ENCODE peak calls at places on chromosomes 6 and 20, in ten cellular contexts. T, H, B, F, S, D, V, K, G and X are unnamed samples.

GRCh38 chr6:73951186-73951585 is 255.2 kb downstream of the CD109 start:
- DNase-seq in H (no peak), S (no peak), F (no peak), G (no peak), T (peak; percentile 35), B (no peak), K (no peak), D (no peak), V (no peak), X (no peak)

GRCh38 chr6:108622601-108623335 is 62.1 kb downstream of the FOXO3 start:
- DNase-seq in H (no peak), F (no peak), K (no peak), V (peak; percentile 45), T (no peak), D (peak; percentile 41), S (peak; percentile 68), B (peak; percentile 63), G (peak; percentile 90), X (no peak)

GRCh38 chr6:34346175-34347119 is 46.0 kb downstream of the NUDT3 start:
- DNase-seq in K (no peak), G (no peak), T (no peak), H (no peak), B (no peak), S (no peak), V (no peak), F (no peak), D (no peak), X (no peak)

GRCh38 chr6:11811644-11812264 is 33.2 kb upstream of the ADTRP start:
- DNase-seq in T (no peak), H (no peak), F (no peak), G (no peak), D (no peak), K (no peak), V (no peak), B (no peak), S (no peak), X (no peak)

GRCh38 chr6:170186006-170186908 is 104.6 kb downstream of the DLL1 start:
- DNase-seq in D (no peak), T (no peak), K (no peak), H (no peak), V (no peak), B (peak; percentile 1), F (no peak), S (no peak), G (no peak), X (no peak)

GRCh38 chr6:5626727-5627426 is 365.6 kb downstream of the FARS2 start:
- DNase-seq in S (no peak), B (no peak), F (no peak), D (no peak), V (no peak), T (no peak), G (no peak), K (no peak), H (no peak), X (no peak)

GRCh38 chr20:22908944-22909343 is 126.2 kb upstream of the SSTR4 start:
- DNase-seq in D (no peak), S (no peak), V (no peak), G (no peak), T (no peak), H (no peak), F (no peak), K (no peak), B (no peak), X (no peak)

GRCh38 chr6:87333591-87334181 is 4.6 kb upstream of the GJB7 start:
- DNase-seq in F (no peak), T (no peak), K (no peak), D (peak; percentile 42), H (no peak), G (peak; percentile 27), S (peak; percentile 8), B (no peak), V (no peak), X (no peak)

GRCh38 chr20:37686762-37687477 is 6.9 kb upstream of the CTNNBL1 start:
- DNase-seq in F (no peak), B (no peak), D (no peak), S (no peak), G (peak; percentile 24), K (no peak), V (no peak), T (peak; percentile 90), H (no peak), X (no peak)

GRCh38 chr6:136587527-136587926 is 37.3 kb upstream of the MAP7 start:
- DNase-seq in T (no peak), K (no peak), D (no peak), F (no peak), V (no peak), G (no peak), S (no peak), B (no peak), H (no peak), X (no peak)

GRCh38 chr6:37513155-37513554 is 13.5 kb upstream of the CCDC167 start:
- DNase-seq in K (no peak), B (no peak), T (no peak), G (no peak), H (no peak), F (no peak), D (no peak), V (no peak), S (no peak), X (no peak)

GRCh38 chr6:37514840-37515239 is 15.1 kb upstream of the CCDC167 start:
- DNase-seq in H (no peak), T (no peak), S (no peak), G (no peak), V (no peak), F (no peak), D (no peak), B (no peak), K (no peak), X (no peak)

GRCh38 chr6:37513576-37513975 is 13.9 kb upstream of the CCDC167 start:
- DNase-seq in T (no peak), H (no peak), G (no peak), F (no peak), D (no peak), V (no peak), B (no peak), S (no peak), K (no peak), X (no peak)

GRCh38 chr6:37515712-37516075 is 16.0 kb upstream of the CCDC167 start:
- DNase-seq in S (no peak), T (no peak), B (no peak), H (no peak), G (no peak), D (no peak), F (no peak), V (no peak), K (no peak), X (no peak)

DNA sequence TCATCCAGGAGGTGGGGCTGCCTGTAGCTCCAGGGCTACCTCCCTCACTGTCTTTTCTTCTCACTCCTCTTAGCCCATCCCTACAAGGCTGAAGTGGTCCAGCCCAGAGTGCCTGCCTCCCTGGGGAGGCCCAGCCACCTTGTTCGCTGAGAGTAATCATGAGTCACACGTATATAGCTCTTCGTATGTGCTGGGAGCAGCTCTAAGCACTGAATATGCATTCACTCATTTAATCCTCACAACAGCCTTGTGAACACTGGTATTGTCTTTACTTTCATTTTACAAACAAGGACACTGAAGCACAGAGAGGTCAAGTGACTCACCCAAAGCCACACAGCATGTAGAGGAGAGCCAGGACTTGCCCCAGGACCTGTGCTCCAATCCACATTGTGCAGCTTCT is 14.7 kb upstream of the CCDC167 start:
- DNase-seq in H (no peak), F (no peak), T (peak; percentile 78), D (no peak), G (peak; percentile 60), V (no peak), K (no peak), B (no peak), S (no peak), X (no peak)
- H3K27ac ChIP-seq in H (no peak overlapping the region), F (no peak overlapping the region), T (no peak overlapping the region), D (no peak overlapping the region), G (no peak overlapping the region), V (no peak overlapping the region), K (no peak overlapping the region), B (no peak overlapping the region), S (no peak overlapping the region), X (no peak overlapping the region)

GRCh38 chr6:6635869-6636268 is 47.3 kb downstream of the LY86 start:
- DNase-seq in K (no peak), F (no peak), S (no peak), V (no peak), B (no peak), G (no peak), H (no peak), D (no peak), T (peak; percentile 15), X (no peak)
- H3K27ac ChIP-seq in K (no peak overlapping the region), F (no peak overlapping the region), S (no peak overlapping the region), V (no peak overlapping the region), B (no peak overlapping the region), G (no peak overlapping the region), H (no peak overlapping the region), D (no peak overlapping the region), T (no peak overlapping the region), X (no peak overlapping the region)

GRCh38 chr20:32528291-32528891 is 56.7 kb downstream of the NOL4L start:
- DNase-seq in B (no peak), T (no peak), F (peak; percentile 65), V (no peak), H (no peak), K (no peak), D (peak; percentile 72), G (no peak), S (no peak), X (no peak)
- H3K27ac ChIP-seq in B (no peak overlapping the region), T (no peak overlapping the region), F (no peak overlapping the region), V (no peak overlapping the region), H (no peak overlapping the region), K (no peak overlapping the region), D (peak overlapping the region; percentile 50), G (no peak overlapping the region), S (no peak overlapping the region), X (no peak overlapping the region)

GRCh38 chr6:41017663-41018062 is 21.4 kb downstream of the UNC5CL start:
- DNase-seq in H (no peak), K (no peak), D (no peak), F (no peak), T (no peak), S (no peak), G (no peak), B (no peak), V (no peak), X (no peak)

GRCh38 chr6:41023114-41023513 is 15.9 kb downstream of the UNC5CL start:
- DNase-seq in D (no peak), H (no peak), F (no peak), S (no peak), B (no peak), V (no peak), K (no peak), T (no peak), G (no peak), X (no peak)

GRCh38 chr6:41025966-41026365 is 13.1 kb downstream of the UNC5CL start:
- DNase-seq in H (no peak), V (no peak), S (no peak), K (no peak), B (no peak), G (no peak), T (no peak), D (no peak), F (no peak), X (no peak)

GRCh38 chr6:41021832-41022231 is 17.2 kb downstream of the UNC5CL start:
- DNase-seq in F (no peak), B (no peak), T (peak; percentile 52), S (no peak), G (no peak), H (no peak), D (peak; percentile 25), V (peak; percentile 61), K (no peak), X (no peak)

DNA sequence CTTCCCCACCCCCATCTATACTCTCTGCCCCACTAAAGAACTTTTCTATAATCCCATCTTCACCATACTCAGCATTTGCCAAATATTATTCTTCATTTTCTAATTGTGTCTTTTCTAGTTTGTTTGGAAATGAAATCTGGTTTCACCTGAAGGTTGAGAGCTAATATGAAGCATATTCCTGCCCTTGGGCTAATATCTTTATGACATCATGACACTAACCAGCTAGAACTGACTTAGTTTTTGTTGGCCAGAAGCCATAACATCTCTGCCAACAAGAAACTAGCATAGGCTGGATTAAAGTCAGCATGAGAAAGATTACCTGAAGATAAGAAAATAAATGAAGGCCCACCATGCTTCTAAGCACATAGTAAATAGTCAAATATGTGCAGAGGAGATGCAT is 16.7 kb downstream of the UNC5CL start:
- DNase-seq in D (no peak), F (no peak), S (no peak), V (no peak), G (peak; percentile 5), K (no peak), T (peak; percentile 62), B (no peak), H (no peak), X (no peak)
- H3K27ac ChIP-seq in D (no peak overlapping the region), F (no peak overlapping the region), S (no peak overlapping the region), V (no peak overlapping the region), G (no peak overlapping the region), K (no peak overlapping the region), T (peak overlapping the region; percentile 66), B (no peak overlapping the region), H (no peak overlapping the region), X (no peak overlapping the region)